ENCODE peak calls at places on chromosomes 2 and 18, in five cellular contexts. W is stimulated activated CD8-positive, alpha-beta memory T cell treated with anti-CD3 and anti-CD28 coated beads, Interleukin-7, amount 100 ng/mL, for 1 hour; E is NCI-H524 treated with DMSO at 0.1 percent for 48 hours; C is NCI-H1092 treated with DMSO at 0.1 percent for 48 hours; B is thoracic aorta. S is an unnamed sample.

GRCh38 chr2:122023059-122023879 is 267.8 kb downstream of the TSN start:
- DNase-seq in W (no peak), E (no peak), C (no peak), B (no peak), S (no peak)

GRCh38 chr18:59308201-59309014 is 10.0 kb downstream of the CPLX4 start:
- DNase-seq in W (peak), E (no peak), C (peak), B (no peak), S (peak)

GRCh38 chr2:155266109-155266508 is 567.6 kb downstream of the KCNJ3 start:
- DNase-seq in W (no peak), E (no peak), C (no peak), B (no peak), S (no peak)

GRCh38 chr2:46311651-46312223 is 14.5 kb downstream of the EPAS1 start:
- DNase-seq in W (no peak), E (no peak), C (no peak), B (no peak), S (no peak)

GRCh38 chr18:26971327-26971918 is 105.9 kb upstream of the AQP4 start:
- DNase-seq in W (no peak), E (peak), C (no peak), B (no peak), S (no peak)

GRCh38 chr18:50169149-50169548 is 25.8 kb downstream of the MYO5B start:
- DNase-seq in W (no peak), E (no peak), C (no peak), B (no peak), S (no peak)

GRCh38 chr2:181813963-181814565 is 77.5 kb upstream of the ITPRID2 start:
- DNase-seq in W (no peak), E (no peak), C (no peak), B (no peak), S (no peak)

GRCh38 chr2:67666386-67667053 is 269.4 kb downstream of the ETAA1 start:
- DNase-seq in W (no peak), E (no peak), C (no peak), B (no peak), S (no peak)

GRCh38 chr2:157256621-157257020 is 884 bp upstream of the GALNT5 start:
- DNase-seq in W (no peak), E (no peak), C (no peak), B (no peak), S (no peak)

GRCh38 chr2:132936791-132937190 is 266.8 kb upstream of the LYPD1 start:
- DNase-seq in W (no peak), E (no peak), C (no peak), B (no peak), S (no peak)

GRCh38 chr2:28442328-28442727 is 49.7 kb downstream of the FOSL2 start:
- DNase-seq in W (no peak), E (no peak), C (no peak), B (no peak), S (no peak)

GRCh38 chr2:241111443-241111810 is 9.3 kb upstream of the MTERF4 start:
- DNase-seq in W (no peak), E (no peak), C (no peak), B (no peak), S (peak)

GRCh38 chr2:73063909-73064875 is 7.3 kb downstream of the SFXN5 start:
- DNase-seq in W (no peak), E (no peak), C (no peak), B (no peak), S (no peak)

GRCh38 chr18:45782662-45783061 is 42.8 kb upstream of the SIGLEC15 start:
- DNase-seq in W (no peak), E (no peak), C (no peak), B (no peak), S (no peak)

GRCh38 chr2:85111819-85112281 is 21.3 kb upstream of the TCF7L1 start:
- DNase-seq in W (no peak), E (no peak), C (no peak), B (no peak), S (no peak)

GRCh38 chr2:46873632-46874068 is 42.0 kb downstream of the MCFD2 start:
- DNase-seq in W (no peak), E (no peak), C (no peak), B (peak), S (no peak)

GRCh38 chr2:108565778-108566375 is 31.6 kb downstream of the LIMS1 start:
- DNase-seq in W (no peak), E (no peak), C (no peak), B (no peak), S (no peak)

GRCh38 chr2:239780236-239780997 is 244.7 kb downstream of the NDUFA10 start:
- DNase-seq in W (no peak), E (no peak), C (no peak), B (no peak), S (no peak)

GRCh38 chr18:55380574-55380973 is 207.4 kb downstream of the TCF4 start:
- DNase-seq in W (no peak), E (no peak), C (no peak), B (no peak), S (no peak)